ENCODE peak calls at places on chromosomes 13 and 19, in ten cellular contexts. E is T-cell; D is naive B cell; V is HCT116; K is left cardiac atrium; I is SK-N-SH treated with all-trans-retinoic acid at 6 μM for 48 hours; Z is sciatic nerve; N is naive thymus-derived CD8-positive, alpha-beta T cell; M is activated T-cell treated with anti-CD3 and anti-CD28 coated beads, Interleukin-2, amount 50 U/mL, for 4 hours; G is activated naive CD8-positive, alpha-beta T cell treated with anti-CD3 and anti-CD28 coated beads, Interleukin-2, amount 50 U/mL, for 24 hours. W is an unnamed sample.
A peak's percentile ranks its signal among the peaks of the same experiment; 100 is the strongest.

GRCh38 chr19:23949611-23950010 is 34.9 kb downstream of the ZNF726 start:
- ATAC-seq in D (no peak), I (no peak), Z (no peak), G (no peak), N (no peak), V (no peak), K (no peak), M (no peak), E (no peak), W (no peak)

GRCh38 chr13:65855276-65855675 is 1374.9 kb downstream of the PCDH9 start:
- ATAC-seq in V (no peak), I (no peak), Z (no peak), M (no peak), D (no peak), K (no peak), N (no peak), G (no peak), E (no peak), W (no peak)

GRCh38 chr19:53894736-53895135 is 12.7 kb downstream of the PRKCG start:
- ATAC-seq in Z (no peak), N (no peak), I (no peak), M (no peak), E (no peak), V (no peak), G (no peak), D (no peak), K (no peak), W (no peak)

GRCh38 chr19:7983286-7983950 is 22.0 kb downstream of the ELAVL1 start:
- ATAC-seq in I (no peak), M (no peak), K (no peak), G (no peak), N (no peak), E (no peak), Z (no peak), V (no peak), D (no peak), W (no peak)

GRCh38 chr19:4914736-4915501 is 5.6 kb downstream of the UHRF1 start:
- ATAC-seq in K (no peak), G (peak; percentile 69), M (peak; percentile 67), V (peak; percentile 77), I (peak; percentile 57), Z (no peak), D (no peak), N (peak; percentile 54), E (peak; percentile 76), W (peak; percentile 80)

GRCh38 chr13:20803180-20803965 is 29.6 kb upstream of the EEF1AKMT1 start:
- ATAC-seq in K (no peak), M (peak; percentile 27), G (peak; percentile 71), E (no peak), N (no peak), V (no peak), Z (no peak), D (no peak), I (no peak), W (no peak)

GRCh38 chr13:50618206-50618605 is 225.3 kb downstream of the DLEU7 start:
- ATAC-seq in D (no peak), M (no peak), E (no peak), Z (no peak), G (no peak), N (no peak), K (no peak), I (no peak), V (no peak), W (no peak)

GRCh38 chr13:114148521-114148855 is 16.1 kb upstream of the RASA3 start:
- ATAC-seq in I (no peak), K (peak; percentile 71), Z (no peak), G (peak; percentile 90), D (peak; percentile 79), V (no peak), M (peak; percentile 91), N (peak; percentile 89), E (peak; percentile 93), W (peak; percentile 22)

GRCh38 chr19:48696353-48697010 is 711 bp downstream of the FUT2 start:
- ATAC-seq in Z (peak; percentile 32), K (peak; percentile 12), M (peak; percentile 58), D (peak; percentile 54), N (peak; percentile 79), E (peak; percentile 82), I (no peak), V (peak; percentile 52), G (peak; percentile 40), W (peak; percentile 83)

GRCh38 chr19:6852001-6852400 is 35.4 kb upstream of the ADGRE1 start:
- ATAC-seq in N (no peak), I (no peak), D (no peak), G (no peak), K (no peak), V (no peak), Z (no peak), E (no peak), M (no peak), W (no peak)

GRCh38 chr13:25860862-25861261 is 191.0 kb downstream of the SHISA2 start:
- ATAC-seq in N (no peak), I (no peak), G (no peak), K (no peak), E (no peak), Z (no peak), D (no peak), M (no peak), V (no peak), W (no peak)

GRCh38 chr13:45830121-45830520 is 21.4 kb downstream of the SIAH3 start:
- ATAC-seq in E (no peak), G (no peak), N (no peak), I (no peak), V (no peak), K (no peak), Z (no peak), M (no peak), D (no peak), W (no peak)

GRCh38 chr13:48783181-48783630 is 129.5 kb downstream of the CYSLTR2 start:
- ATAC-seq in K (peak; percentile 79), M (no peak), E (no peak), I (no peak), D (no peak), Z (peak; percentile 85), N (no peak), V (no peak), G (no peak), W (peak; percentile 54)

GRCh38 chr13:112740502-112741131 is 50.8 kb downstream of the ATP11A start:
- ATAC-seq in I (no peak), N (no peak), Z (peak; percentile 95), D (no peak), G (no peak), M (no peak), V (no peak), K (peak; percentile 81), E (no peak), W (no peak)

GRCh38 chr19:40862785-40863184 is 12.5 kb upstream of the CYP2A6 start:
- ATAC-seq in G (no peak), M (no peak), Z (peak; percentile 26), E (no peak), D (no peak), N (no peak), I (no peak), V (no peak), K (peak; percentile 62), W (no peak)

W was measured in esophagus mucosa.